ENCODE peak calls at places on chromosomes 2 and 18, in four cellular contexts. One of them, this sample, is unnamed.

GRCh38 chr2:106057206-106057605 is 136.9 kb downstream of the UXS1 start:
- DNase-seq in PC-9: peak
- DNase-seq in breast epithelium: no peak
- DNase-seq in mucosa of descending colon: no peak
- DNase-seq in this sample: no peak

GRCh38 chr2:241910604-241911520 is 41.3 kb downstream of the RTP5 start:
- DNase-seq in breast epithelium: no peak
- DNase-seq in mucosa of descending colon: no peak
- DNase-seq in PC-9: peak
- DNase-seq in this sample: no peak

GRCh38 chr2:230418341-230419016 is 2.5 kb downstream of the SP100 start:
- DNase-seq in PC-9: peak
- DNase-seq in mucosa of descending colon: no peak
- DNase-seq in breast epithelium: no peak
- DNase-seq in this sample: peak

GRCh38 chr18:77702686-77703085 is 453.0 kb downstream of the GALR1 start:
- DNase-seq in breast epithelium: no peak
- DNase-seq in PC-9: peak
- DNase-seq in mucosa of descending colon: no peak
- DNase-seq in this sample: peak

GRCh38 chr2:49687873-49688272 is 533.6 kb upstream of the FSHR start:
- DNase-seq in breast epithelium: no peak
- DNase-seq in mucosa of descending colon: no peak
- DNase-seq in PC-9: no peak
- DNase-seq in this sample: peak

GRCh38 chr2:24682357-24682756 is 110.8 kb downstream of the PTRHD1 start:
- DNase-seq in PC-9: no peak
- DNase-seq in mucosa of descending colon: no peak
- DNase-seq in breast epithelium: no peak
- DNase-seq in this sample: peak

GRCh38 chr18:23232331-23232730 is 97.0 kb downstream of the CABLES1 start:
- DNase-seq in mucosa of descending colon: no peak
- DNase-seq in PC-9: no peak
- DNase-seq in breast epithelium: no peak
- DNase-seq in this sample: no peak

GRCh38 chr2:131156452-131157149 is 51.5 kb downstream of the PLEKHB2 start:
- DNase-seq in mucosa of descending colon: no peak
- DNase-seq in PC-9: no peak
- DNase-seq in breast epithelium: no peak
- DNase-seq in this sample: peak

GRCh38 chr2:202278944-202279343 is 13.4 kb downstream of the NOP58 start:
- DNase-seq in mucosa of descending colon: no peak
- DNase-seq in breast epithelium: no peak
- DNase-seq in PC-9: peak
- DNase-seq in this sample: peak

GRCh38 chr18:3538954-3539617 is 89.1 kb downstream of the TGIF1 start:
- DNase-seq in breast epithelium: peak
- DNase-seq in PC-9: peak
- DNase-seq in mucosa of descending colon: no peak
- DNase-seq in this sample: peak

GRCh38 chr2:128808462-128809255 is 490.0 kb upstream of the HS6ST1 start:
- DNase-seq in breast epithelium: no peak
- DNase-seq in mucosa of descending colon: no peak
- DNase-seq in PC-9: peak
- DNase-seq in this sample: peak

GRCh38 chr2:98036349-98037000 is 40.7 kb upstream of the TMEM131 start:
- DNase-seq in mucosa of descending colon: peak
- DNase-seq in PC-9: no peak
- DNase-seq in breast epithelium: no peak
- DNase-seq in this sample: no peak

GRCh38 chr2:9152975-9153402 is 53.6 kb upstream of the ASAP2 start:
- DNase-seq in PC-9: peak
- DNase-seq in breast epithelium: no peak
- DNase-seq in mucosa of descending colon: no peak
- DNase-seq in this sample: peak

GRCh38 chr2:157460384-157460837 is 16.5 kb upstream of the CYTIP start:
- DNase-seq in breast epithelium: no peak
- DNase-seq in PC-9: no peak
- DNase-seq in mucosa of descending colon: no peak
- DNase-seq in this sample: no peak

GRCh38 chr18:23311346-23312103 is 141.6 kb upstream of the RIOK3 start:
- DNase-seq in PC-9: no peak
- DNase-seq in mucosa of descending colon: no peak
- DNase-seq in breast epithelium: no peak
- DNase-seq in this sample: peak

GRCh38 chr18:9653390-9653789 is 39.0 kb upstream of the PPP4R1 start:
- DNase-seq in mucosa of descending colon: no peak
- DNase-seq in breast epithelium: peak
- DNase-seq in PC-9: no peak
- DNase-seq in this sample: peak

GRCh38 chr2:188367164-188367563 is 75.5 kb downstream of the GULP1 start:
- DNase-seq in mucosa of descending colon: no peak
- DNase-seq in breast epithelium: no peak
- DNase-seq in PC-9: no peak
- DNase-seq in this sample: peak

DNA sequence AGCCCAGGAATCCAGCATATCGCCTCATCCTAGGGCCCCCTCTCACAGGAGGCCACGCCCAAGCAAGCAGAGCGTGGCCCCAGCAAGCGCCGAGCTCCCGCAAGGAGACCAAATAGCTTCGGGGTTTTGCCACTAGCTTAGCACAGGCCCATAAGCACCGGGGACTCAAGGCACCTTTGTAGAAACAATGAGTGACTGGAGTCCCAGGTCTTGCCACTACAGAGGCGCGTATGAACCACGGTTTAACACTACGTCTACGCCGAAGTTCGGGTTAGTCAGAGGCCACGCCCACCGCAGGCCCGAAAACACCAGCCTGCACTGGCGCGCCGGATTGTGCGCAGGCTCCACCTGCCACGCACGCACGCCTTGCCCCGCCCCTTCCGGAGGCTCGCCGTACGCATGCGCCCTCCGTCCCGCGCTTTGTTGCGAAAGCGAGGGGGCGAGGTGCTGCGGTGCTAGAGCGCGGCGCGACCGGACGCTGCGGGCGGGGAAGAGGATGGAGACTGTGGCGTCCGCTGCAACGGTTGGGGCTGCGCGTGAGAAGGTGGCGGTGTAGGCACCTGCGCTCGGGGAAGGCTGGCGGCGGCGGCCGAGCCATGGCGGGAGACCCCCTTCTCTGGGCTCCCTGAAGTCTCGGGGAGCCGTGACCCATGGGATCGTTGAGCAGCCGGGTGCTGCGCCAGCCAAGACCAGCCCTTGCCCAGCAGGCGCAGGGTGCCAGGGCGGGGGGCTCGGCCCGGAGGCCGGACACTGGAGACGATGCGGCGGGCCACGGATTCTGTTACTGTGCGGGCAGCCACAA is at the start of gene GMCL1:
- DNase-seq in PC-9: peak
- DNase-seq in mucosa of descending colon: peak
- DNase-seq in breast epithelium: peak
- DNase-seq in this sample: peak
- TF ChIP-seq CTCF in PC-9: no peak
- TF ChIP-seq CTCF in mucosa of descending colon: peak
- TF ChIP-seq CTCF in breast epithelium: no peak
- TF ChIP-seq CTCF in this sample: no peak

GRCh38 chr2:85852979-85853498 is 35.8 kb downstream of the ST3GAL5 start:
- DNase-seq in PC-9: no peak
- DNase-seq in breast epithelium: peak
- DNase-seq in mucosa of descending colon: peak
- DNase-seq in this sample: no peak
- H3K4me3 ChIP-seq in PC-9: no peak
- H3K4me3 ChIP-seq in breast epithelium: no peak
- H3K4me3 ChIP-seq in mucosa of descending colon: no peak
- H3K4me3 ChIP-seq in this sample: no peak

GRCh38 chr2:181656450-181657261 is at the start of gene CERKL:
- DNase-seq in breast epithelium: no peak
- DNase-seq in PC-9: peak
- DNase-seq in mucosa of descending colon: peak
- DNase-seq in this sample: no peak
- TF ChIP-seq CTCF in breast epithelium: no peak
- TF ChIP-seq CTCF in PC-9: no peak
- TF ChIP-seq CTCF in mucosa of descending colon: no peak
- TF ChIP-seq CTCF in this sample: no peak

GRCh38 chr2:26178246-26178645 is 5.4 kb downstream of the GAREM2 start:
- DNase-seq in breast epithelium: no peak
- DNase-seq in PC-9: no peak
- DNase-seq in mucosa of descending colon: no peak
- DNase-seq in this sample: no peak
- H3K4me3 ChIP-seq in breast epithelium: peak
- H3K4me3 ChIP-seq in PC-9: peak
- H3K4me3 ChIP-seq in mucosa of descending colon: no peak
- H3K4me3 ChIP-seq in this sample: no peak

DNA sequence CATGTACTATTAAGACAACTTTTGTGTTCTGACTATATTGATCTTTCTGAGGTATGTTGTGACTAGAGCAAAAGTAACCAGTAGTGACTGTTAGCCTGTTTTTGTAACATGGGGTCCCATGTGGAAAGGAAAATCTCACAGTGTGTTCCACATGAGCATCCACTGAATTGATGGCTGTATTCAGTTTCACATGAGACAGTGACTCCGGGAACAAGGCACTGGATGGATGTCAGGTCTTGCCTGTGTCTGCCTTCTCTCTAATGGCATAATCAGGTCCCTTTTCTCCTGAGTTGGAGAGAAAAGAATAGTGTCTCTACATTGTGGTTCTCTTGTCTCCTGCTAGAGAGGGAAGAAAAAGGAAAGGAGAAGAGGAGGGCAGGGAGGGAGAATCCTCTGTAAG is 27.6 kb downstream of the TMEM178A start:
- DNase-seq in PC-9: no peak
- DNase-seq in breast epithelium: no peak
- DNase-seq in mucosa of descending colon: no peak
- DNase-seq in this sample: no peak
- TF ChIP-seq CTCF in PC-9: no peak
- TF ChIP-seq CTCF in breast epithelium: no peak
- TF ChIP-seq CTCF in mucosa of descending colon: no peak
- TF ChIP-seq CTCF in this sample: no peak

DNA sequence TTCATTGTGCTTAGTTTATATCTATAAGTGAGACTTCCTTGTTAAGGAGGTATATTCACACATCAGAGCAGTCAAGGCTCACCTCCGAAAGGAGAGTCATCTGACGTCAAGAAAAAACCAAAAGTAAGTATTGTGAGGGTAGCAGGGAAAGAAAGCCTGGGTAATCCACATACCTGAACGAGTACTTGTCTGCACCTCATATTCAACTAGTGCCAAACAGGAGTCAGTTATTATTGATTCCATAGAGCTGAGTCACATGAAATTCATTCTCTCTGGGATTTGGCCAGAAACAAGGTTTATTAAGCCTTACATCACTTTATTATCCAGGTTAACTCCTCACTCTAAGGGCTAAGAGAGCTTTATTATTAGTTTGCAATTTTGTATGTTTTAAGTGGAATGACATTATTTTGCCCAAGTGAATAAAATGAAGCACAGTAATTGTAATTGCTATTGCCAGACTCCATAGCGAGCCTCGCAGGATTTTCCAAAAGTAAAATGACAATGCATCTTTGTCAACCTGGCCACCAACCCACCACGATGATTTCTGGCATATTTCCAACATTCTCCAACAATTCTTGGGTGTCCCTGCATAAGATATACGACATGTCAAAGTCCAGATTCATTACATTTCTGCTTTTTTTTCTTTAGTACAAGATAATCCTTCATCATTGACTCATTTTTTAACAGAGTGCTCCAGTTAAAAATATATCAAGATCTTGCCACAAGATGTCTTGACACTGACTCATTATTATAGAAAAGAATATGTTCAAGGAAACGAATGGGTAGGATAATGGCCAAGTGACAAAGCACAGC is 1210.4 kb upstream of the ACVR2A start:
- DNase-seq in mucosa of descending colon: no peak
- DNase-seq in breast epithelium: no peak
- DNase-seq in PC-9: peak
- DNase-seq in this sample: peak
- H3K4me3 ChIP-seq in mucosa of descending colon: no peak
- H3K4me3 ChIP-seq in breast epithelium: no peak
- H3K4me3 ChIP-seq in PC-9: no peak
- H3K4me3 ChIP-seq in this sample: no peak

GRCh38 chr18:36448384-36449290 is 151.1 kb downstream of the FHOD3 start:
- DNase-seq in mucosa of descending colon: no peak
- DNase-seq in PC-9: no peak
- DNase-seq in breast epithelium: no peak
- DNase-seq in this sample: peak
- TF ChIP-seq CTCF in mucosa of descending colon: no peak
- TF ChIP-seq CTCF in PC-9: no peak
- TF ChIP-seq CTCF in breast epithelium: no peak
- TF ChIP-seq CTCF in this sample: no peak

GRCh38 chr2:207394812-207395534 is 134.8 kb upstream of the CREB1 start:
- DNase-seq in breast epithelium: no peak
- DNase-seq in PC-9: peak
- DNase-seq in mucosa of descending colon: no peak
- DNase-seq in this sample: peak

GRCh38 chr2:207401338-207401737 is 128.4 kb upstream of the CREB1 start:
- DNase-seq in PC-9: no peak
- DNase-seq in breast epithelium: no peak
- DNase-seq in mucosa of descending colon: no peak
- DNase-seq in this sample: no peak

GRCh38 chr2:207399301-207399700 is 130.5 kb upstream of the CREB1 start:
- DNase-seq in breast epithelium: no peak
- DNase-seq in PC-9: no peak
- DNase-seq in mucosa of descending colon: no peak
- DNase-seq in this sample: no peak

GRCh38 chr2:207395535-207396251 is 134.1 kb upstream of the CREB1 start:
- DNase-seq in mucosa of descending colon: no peak
- DNase-seq in PC-9: peak
- DNase-seq in breast epithelium: no peak
- DNase-seq in this sample: peak

GRCh38 chr2:207397917-207398655 is 131.7 kb upstream of the CREB1 start:
- DNase-seq in breast epithelium: no peak
- DNase-seq in PC-9: no peak
- DNase-seq in mucosa of descending colon: no peak
- DNase-seq in this sample: no peak
- H3K4me3 ChIP-seq in breast epithelium: no peak
- H3K4me3 ChIP-seq in PC-9: no peak
- H3K4me3 ChIP-seq in mucosa of descending colon: no peak
- H3K4me3 ChIP-seq in this sample: no peak

GRCh38 chr2:234135750-234136221 is 85.3 kb downstream of the SPP2 start:
- DNase-seq in mucosa of descending colon: peak
- DNase-seq in PC-9: peak
- DNase-seq in breast epithelium: peak
- DNase-seq in this sample: peak
- TF ChIP-seq CTCF in mucosa of descending colon: no peak
- TF ChIP-seq CTCF in PC-9: peak
- TF ChIP-seq CTCF in breast epithelium: peak
- TF ChIP-seq CTCF in this sample: peak